ENCODE peak calls at places on chromosomes 12 and 14, in eight cellular contexts. J, F, M, H, O, W, G and S are unnamed samples.

GRCh38 chr12:57455374-57456144 is 452 bp downstream of the INHBE start:
- DNase-seq in J (no peak), F (no peak), M (no peak), H (no peak), O (no peak), W (no peak), G (no peak), S (no peak)

GRCh38 chr12:79344855-79345840 is 345.6 kb downstream of the PAWR start:
- DNase-seq in J (no peak), F (no peak), M (peak), H (peak), O (peak), W (peak), G (peak), S (no peak)

GRCh38 chr12:76633415-76633814 is 73.8 kb upstream of the OSBPL8 start:
- DNase-seq in J (no peak), F (no peak), M (no peak), H (no peak), O (no peak), W (no peak), G (no peak), S (no peak)

GRCh38 chr12:34397591-34398365 is 375.5 kb downstream of the ALG10 start:
- DNase-seq in J (peak), F (no peak), M (no peak), H (no peak), O (peak), W (peak), G (peak), S (peak)

GRCh38 chr12:124925117-124925516 is 10.7 kb upstream of the UBC start:
- DNase-seq in J (no peak), F (no peak), M (no peak), H (no peak), O (no peak), W (no peak), G (no peak), S (no peak)

GRCh38 chr12:133135747-133136146 is 5.3 kb downstream of the ZNF10 start:
- DNase-seq in J (no peak), F (no peak), M (no peak), H (no peak), O (no peak), W (no peak), G (no peak), S (no peak)

GRCh38 chr12:38601970-38602369 is 285.4 kb downstream of the ALG10B start:
- DNase-seq in J (no peak), F (no peak), M (no peak), H (no peak), O (no peak), W (no peak), G (no peak), S (no peak)

GRCh38 chr12:1047898-1048660 is 57.1 kb downstream of the ERC1 start:
- DNase-seq in J (no peak), F (no peak), M (no peak), H (no peak), O (no peak), W (no peak), G (no peak), S (no peak)

GRCh38 chr12:25701290-25701689 is 148.2 kb upstream of the LMNTD1 start:
- DNase-seq in J (no peak), F (no peak), M (no peak), H (no peak), O (no peak), W (no peak), G (no peak), S (no peak)

GRCh38 chr14:97120204-97121120 is 323.3 kb downstream of the VRK1 start:
- DNase-seq in J (no peak), F (peak), M (no peak), H (no peak), O (no peak), W (no peak), G (no peak), S (no peak)

GRCh38 chr14:52797653-52798052 is 6.2 kb upstream of the GNPNAT1 start:
- DNase-seq in J (no peak), F (no peak), M (no peak), H (no peak), O (no peak), W (no peak), G (no peak), S (no peak)

GRCh38 chr14:92217956-92218355 is 96.2 kb downstream of the CPSF2 start:
- DNase-seq in J (no peak), F (no peak), M (no peak), H (no peak), O (no peak), W (no peak), G (no peak), S (no peak)

GRCh38 chr14:30266290-30266689 is 292.7 kb upstream of the G2E3 start:
- DNase-seq in J (no peak), F (no peak), M (no peak), H (no peak), O (no peak), W (no peak), G (no peak), S (no peak)

GRCh38 chr12:29611906-29612305 is 114.4 kb upstream of the OVCH1 start:
- DNase-seq in J (no peak), F (no peak), M (peak), H (no peak), O (no peak), W (no peak), G (no peak), S (no peak)

GRCh38 chr12:54561164-54561563 is 11.8 kb downstream of the PDE1B start:
- DNase-seq in J (peak), F (no peak), M (peak), H (no peak), O (no peak), W (no peak), G (no peak), S (no peak)

GRCh38 chr12:59972941-59973340 is 377.1 kb downstream of the SLC16A7 start:
- DNase-seq in J (no peak), F (no peak), M (no peak), H (no peak), O (no peak), W (no peak), G (no peak), S (no peak)

GRCh38 chr12:62933871-62934798 is 815 bp downstream of the PPM1H start:
- DNase-seq in J (peak), F (no peak), M (peak), H (peak), O (no peak), W (peak), G (no peak), S (no peak)

GRCh38 chr12:57625261-57626032 is 7.6 kb downstream of the B4GALNT1 start:
- DNase-seq in J (no peak), F (no peak), M (no peak), H (no peak), O (no peak), W (no peak), G (no peak), S (no peak)

GRCh38 chr12:21568115-21568514 is 36.5 kb downstream of the GYS2 start:
- DNase-seq in J (no peak), F (no peak), M (no peak), H (no peak), O (no peak), W (no peak), G (no peak), S (no peak)

DNA sequence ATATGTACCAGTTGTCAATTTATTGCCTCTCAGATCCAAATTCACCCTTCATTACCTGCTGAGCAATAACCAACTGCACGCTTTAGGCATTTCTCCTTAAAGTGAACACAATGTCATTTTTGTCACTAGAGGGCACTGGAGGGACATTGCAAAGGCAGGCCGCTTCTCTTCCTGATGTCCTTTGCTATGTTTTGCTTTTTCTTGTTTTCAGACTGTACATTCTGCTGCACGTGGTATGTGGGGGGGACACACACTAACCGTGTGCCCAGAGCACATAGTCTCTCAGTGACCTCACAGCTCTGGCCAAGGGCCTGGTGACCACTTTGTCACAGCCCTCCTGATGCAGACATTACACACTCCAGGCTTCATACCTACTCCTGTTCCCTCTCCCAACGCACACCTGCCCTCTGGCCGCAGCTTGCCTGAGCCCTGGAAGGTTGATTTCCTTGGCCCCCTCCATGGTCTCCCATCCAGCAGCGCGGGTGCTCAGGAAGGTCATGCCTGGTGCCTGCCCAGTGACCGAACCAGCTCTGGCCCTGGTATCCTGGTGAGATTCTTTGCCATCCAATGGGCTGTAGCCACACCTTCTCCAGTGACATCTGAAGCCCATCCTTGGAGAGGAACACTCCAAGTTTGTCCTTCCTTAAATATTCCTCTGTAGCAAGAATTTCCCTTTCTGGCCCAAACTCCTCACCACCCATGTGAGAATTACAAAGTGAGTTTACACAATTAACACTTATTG is 39.9 kb downstream of the MYO1H start:
- DNase-seq in J (no peak), F (no peak), M (peak), H (peak), O (no peak), W (no peak), G (no peak), S (no peak)
- TF ChIP-seq CTCF in J (peak), F (no peak), M (peak), H (peak), O (peak), W (peak), G (no peak), S (no peak)

DNA sequence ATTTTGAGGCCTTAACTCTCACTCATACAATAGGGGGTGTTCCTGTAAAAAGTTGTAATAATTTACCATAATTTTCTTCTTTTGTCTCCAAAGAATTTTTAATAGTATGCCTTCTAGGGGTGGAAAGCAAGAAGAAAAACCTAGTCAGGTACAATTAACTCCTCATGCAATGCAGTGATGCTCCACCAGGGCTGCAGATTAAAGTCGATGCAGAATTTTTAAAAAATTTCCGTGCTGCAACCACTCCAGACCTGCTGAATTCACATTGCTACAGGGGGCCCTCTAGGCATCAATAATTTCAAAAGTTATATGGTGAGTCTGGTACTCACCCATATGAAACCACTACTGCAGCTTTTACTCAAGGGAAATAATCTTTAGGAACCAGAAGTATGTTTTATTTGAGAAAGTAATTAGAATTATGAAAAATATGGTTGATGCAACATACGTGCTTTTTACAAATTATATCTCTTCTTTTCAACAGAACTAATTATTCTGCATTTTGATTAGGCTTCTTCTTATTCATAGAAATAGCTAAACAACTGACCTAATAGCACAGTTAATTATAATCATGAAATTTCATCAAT is 353.2 kb downstream of the BCAT1 start:
- DNase-seq in J (no peak), F (no peak), M (peak), H (no peak), O (no peak), W (no peak), G (no peak), S (no peak)
- TF ChIP-seq CTCF in J (peak), F (no peak), M (peak), H (peak), O (peak), W (no peak), G (peak), S (no peak)

GRCh38 chr12:80470403-80470802 is 26.4 kb downstream of the PTPRQ start:
- DNase-seq in J (no peak), F (no peak), M (no peak), H (no peak), O (no peak), W (no peak), G (no peak), S (no peak)

GRCh38 chr12:80472241-80472640 is 28.2 kb downstream of the PTPRQ start:
- DNase-seq in J (no peak), F (no peak), M (no peak), H (no peak), O (no peak), W (no peak), G (no peak), S (no peak)

GRCh38 chr12:80469681-80470080 is 25.6 kb downstream of the PTPRQ start:
- DNase-seq in J (no peak), F (no peak), M (no peak), H (no peak), O (no peak), W (no peak), G (no peak), S (no peak)

GRCh38 chr12:80472912-80473500 is 29.0 kb downstream of the PTPRQ start:
- DNase-seq in J (no peak), F (no peak), M (peak), H (peak), O (no peak), W (no peak), G (no peak), S (no peak)
- TF ChIP-seq CTCF in J (peak), F (no peak), M (peak), H (no peak), O (peak), W (peak), G (no peak), S (no peak)

GRCh38 chr12:108634225-108634795 is 616 bp upstream of the SELPLG start:
- DNase-seq in J (no peak), F (no peak), M (no peak), H (no peak), O (no peak), W (no peak), G (no peak), S (no peak)

GRCh38 chr12:108635997-108636808 is 2.5 kb upstream of the SELPLG start:
- DNase-seq in J (no peak), F (no peak), M (no peak), H (no peak), O (no peak), W (no peak), G (no peak), S (no peak)

GRCh38 chr12:108633081-108633533 is 587 bp downstream of the SELPLG start:
- DNase-seq in J (no peak), F (no peak), M (no peak), H (no peak), O (no peak), W (no peak), G (no peak), S (no peak)

GRCh38 chr12:108635201-108635996 is 1.7 kb upstream of the SELPLG start:
- DNase-seq in J (no peak), F (no peak), M (peak), H (no peak), O (no peak), W (no peak), G (no peak), S (no peak)

DNA sequence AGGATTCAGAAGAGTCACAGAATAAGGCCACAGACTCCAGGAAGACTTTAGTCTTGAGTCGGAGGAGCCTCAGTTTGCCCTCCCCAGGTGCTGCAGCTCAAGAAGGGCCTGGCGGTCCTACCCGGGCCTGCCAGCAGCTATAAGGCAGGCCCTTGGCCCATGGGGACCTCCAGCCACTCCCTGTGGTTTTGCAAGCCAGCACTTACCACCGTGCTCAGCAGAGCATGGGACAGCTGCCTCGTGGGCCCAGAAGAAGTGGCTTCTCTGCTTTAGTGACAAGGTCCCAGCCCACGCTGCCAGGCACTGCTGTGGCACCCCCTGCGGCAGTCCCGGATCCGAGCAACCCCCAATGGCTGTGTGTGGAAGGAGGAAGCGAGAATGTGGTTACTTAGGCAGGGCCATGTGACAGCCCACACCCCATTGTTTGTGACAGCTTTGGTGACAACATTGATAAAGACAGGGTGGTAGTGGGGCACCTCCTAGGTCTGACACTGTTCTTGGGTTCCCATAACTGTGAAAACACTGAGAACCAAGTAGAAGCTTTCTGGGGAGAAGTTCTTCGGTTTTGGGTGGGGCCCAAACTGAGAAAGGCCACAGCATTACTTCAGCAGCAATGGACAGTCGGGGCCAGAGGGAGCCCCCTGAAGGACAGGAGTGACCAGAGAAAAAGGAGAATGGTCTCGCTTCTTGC is at the start of gene SELPLG:
- DNase-seq in J (peak), F (peak), M (no peak), H (no peak), O (no peak), W (no peak), G (no peak), S (no peak)
- TF ChIP-seq CTCF in J (no peak), F (no peak), M (no peak), H (no peak), O (no peak), W (no peak), G (no peak), S (no peak)

GRCh38 chr14:59133202-59133601 is 55.3 kb upstream of the DAAM1 start:
- DNase-seq in J (no peak), F (no peak), M (peak), H (no peak), O (no peak), W (no peak), G (no peak), S (no peak)
- TF ChIP-seq CTCF in J (peak), F (no peak), M (peak), H (no peak), O (no peak), W (no peak), G (no peak), S (no peak)